ENCODE peak calls at places on chromosome 1, in eight cellular contexts. V, S, R, A, O, U, X and T are unnamed samples.

GRCh38 chr1:23422955-23423354 is 1.6 kb downstream of the TCEA3 start:
- DNase-seq in R (no peak), X (no peak), U (no peak), V (no peak), S (no peak), O (no peak), A (no peak), T (no peak)

GRCh38 chr1:99603699-99604595 is 42.0 kb upstream of the PALMD start:
- DNase-seq in V (no peak), A (no peak), S (no peak), U (no peak), R (no peak), X (no peak), O (no peak), T (no peak)

GRCh38 chr1:2557146-2558029 is 1.2 kb downstream of the TNFRSF14 start:
- DNase-seq in X (no peak), A (no peak), S (no peak), V (no peak), O (no peak), U (no peak), R (no peak), T (no peak)

GRCh38 chr1:1020415-1021009 is 592 bp downstream of the AGRN start:
- DNase-seq in V (no peak), X (no peak), A (no peak), S (no peak), R (no peak), O (no peak), U (no peak), T (no peak)

GRCh38 chr1:228547464-228547792 is 60.2 kb downstream of the RNF187 start:
- DNase-seq in U (no peak), O (no peak), V (no peak), X (no peak), A (no peak), R (no peak), S (no peak), T (no peak)

GRCh38 chr1:226731257-226731893 is 7.7 kb downstream of the ITPKB start:
- DNase-seq in V (no peak), S (no peak), U (no peak), X (no peak), R (no peak), A (no peak), O (no peak), T (no peak)

GRCh38 chr1:220407101-220407683 is 120.7 kb upstream of the MARK1 start:
- DNase-seq in V (no peak), R (no peak), O (no peak), A (no peak), S (no peak), X (no peak), U (no peak), T (no peak)

GRCh38 chr1:36175137-36176095 is 19.5 kb downstream of the MAP7D1 start:
- DNase-seq in R (no peak), A (no peak), O (no peak), V (no peak), S (peak), X (no peak), U (no peak), T (no peak)

GRCh38 chr1:151885479-151885878 is 23.8 kb downstream of the THEM4 start:
- DNase-seq in V (no peak), U (no peak), X (no peak), S (no peak), R (no peak), O (no peak), A (no peak), T (peak)